ENCODE peak calls at places on chromosomes 1 and 21, in six cellular contexts. One of them, this sample, is unnamed.

GRCh38 chr1:109768700-109769325 is 5.1 kb upstream of the EPS8L3 start:
- DNase-seq in activated effector memory CD4-positive, alpha-beta T cell treated with Interleukin-2 at 50 U/mL for 16 hours: no peak
- DNase-seq in Calu3: no peak
- DNase-seq in omental fat pad: peak; percentile 16
- DNase-seq in T follicular helper cell: no peak
- DNase-seq in NCI-H2081: no peak
- DNase-seq in this sample: peak; percentile 7

GRCh38 chr21:40383951-40384350 is 463.0 kb downstream of the DSCAM start:
- DNase-seq in NCI-H2081: no peak
- DNase-seq in activated effector memory CD4-positive, alpha-beta T cell treated with Interleukin-2 at 50 U/mL for 16 hours: no peak
- DNase-seq in Calu3: no peak
- DNase-seq in T follicular helper cell: no peak
- DNase-seq in omental fat pad: no peak
- DNase-seq in this sample: no peak

GRCh38 chr21:45041351-45041805 is 33.0 kb upstream of the ADARB1 start:
- DNase-seq in omental fat pad: peak; percentile 77
- DNase-seq in Calu3: no peak
- DNase-seq in NCI-H2081: no peak
- DNase-seq in T follicular helper cell: no peak
- DNase-seq in activated effector memory CD4-positive, alpha-beta T cell treated with Interleukin-2 at 50 U/mL for 16 hours: no peak
- DNase-seq in this sample: no peak

GRCh38 chr1:181430015-181430657 is 53.2 kb upstream of the CACNA1E start:
- DNase-seq in NCI-H2081: no peak
- DNase-seq in activated effector memory CD4-positive, alpha-beta T cell treated with Interleukin-2 at 50 U/mL for 16 hours: no peak
- DNase-seq in Calu3: no peak
- DNase-seq in omental fat pad: no peak
- DNase-seq in T follicular helper cell: no peak
- DNase-seq in this sample: no peak

GRCh38 chr1:9422321-9422720 is 116.9 kb upstream of the SLC25A33 start:
- DNase-seq in Calu3: no peak
- DNase-seq in activated effector memory CD4-positive, alpha-beta T cell treated with Interleukin-2 at 50 U/mL for 16 hours: no peak
- DNase-seq in omental fat pad: no peak
- DNase-seq in T follicular helper cell: no peak
- DNase-seq in NCI-H2081: no peak
- DNase-seq in this sample: no peak

GRCh38 chr1:224632381-224632871 is 16.3 kb downstream of the CNIH3 start:
- DNase-seq in NCI-H2081: no peak
- DNase-seq in T follicular helper cell: no peak
- DNase-seq in activated effector memory CD4-positive, alpha-beta T cell treated with Interleukin-2 at 50 U/mL for 16 hours: no peak
- DNase-seq in Calu3: no peak
- DNase-seq in omental fat pad: no peak
- DNase-seq in this sample: no peak

GRCh38 chr1:63693956-63694607 is 79.7 kb upstream of the ROR1 start:
- DNase-seq in activated effector memory CD4-positive, alpha-beta T cell treated with Interleukin-2 at 50 U/mL for 16 hours: no peak
- DNase-seq in T follicular helper cell: no peak
- DNase-seq in NCI-H2081: no peak
- DNase-seq in omental fat pad: no peak
- DNase-seq in Calu3: no peak
- DNase-seq in this sample: no peak

GRCh38 chr1:197526736-197527371 is 248.4 kb downstream of the DENND1B start:
- DNase-seq in T follicular helper cell: no peak
- DNase-seq in Calu3: no peak
- DNase-seq in omental fat pad: no peak
- DNase-seq in activated effector memory CD4-positive, alpha-beta T cell treated with Interleukin-2 at 50 U/mL for 16 hours: no peak
- DNase-seq in NCI-H2081: peak; percentile 54
- DNase-seq in this sample: no peak

GRCh38 chr1:54581621-54582035 is 33.6 kb downstream of the ACOT11 start:
- DNase-seq in T follicular helper cell: no peak
- DNase-seq in activated effector memory CD4-positive, alpha-beta T cell treated with Interleukin-2 at 50 U/mL for 16 hours: no peak
- DNase-seq in Calu3: peak; percentile 67
- DNase-seq in NCI-H2081: peak; percentile 19
- DNase-seq in omental fat pad: peak; percentile 53
- DNase-seq in this sample: no peak

GRCh38 chr1:197981546-197981945 is 64.4 kb downstream of the LHX9 start:
- DNase-seq in T follicular helper cell: no peak
- DNase-seq in Calu3: no peak
- DNase-seq in NCI-H2081: no peak
- DNase-seq in omental fat pad: no peak
- DNase-seq in activated effector memory CD4-positive, alpha-beta T cell treated with Interleukin-2 at 50 U/mL for 16 hours: no peak
- DNase-seq in this sample: no peak

GRCh38 chr1:31413405-31414005 is 492 bp downstream of the SERINC2 start:
- DNase-seq in activated effector memory CD4-positive, alpha-beta T cell treated with Interleukin-2 at 50 U/mL for 16 hours: peak; percentile 2
- DNase-seq in NCI-H2081: peak; percentile 56
- DNase-seq in T follicular helper cell: no peak
- DNase-seq in omental fat pad: peak; percentile 54
- DNase-seq in Calu3: peak; percentile 86
- DNase-seq in this sample: peak; percentile 27

GRCh38 chr1:6235302-6235680 is 473 bp downstream of the ICMT start:
- DNase-seq in NCI-H2081: no peak
- DNase-seq in omental fat pad: no peak
- DNase-seq in Calu3: no peak
- DNase-seq in T follicular helper cell: no peak
- DNase-seq in activated effector memory CD4-positive, alpha-beta T cell treated with Interleukin-2 at 50 U/mL for 16 hours: no peak
- DNase-seq in this sample: no peak